ENCODE peak calls at places on chromosomes 11 and 22, in four cellular contexts. F, U, E and K are unnamed samples.

GRCh38 chr11:2926611-2927492 is 2.4 kb downstream of the PHLDA2 start:
- DNase-seq in F (no peak), U (no peak), E (no peak), K (no peak)

GRCh38 chr11:111951565-111951964 is 14.4 kb downstream of the DIXDC1 start:
- DNase-seq in F (no peak), U (no peak), E (no peak), K (no peak)

GRCh38 chr22:45163074-45163416 is 680 bp upstream of the NUP50 start:
- DNase-seq in F (no peak), U (peak; percentile 31), E (no peak), K (no peak)

GRCh38 chr11:75270896-75271415 is 30.4 kb downstream of the TPBGL start:
- DNase-seq in F (no peak), U (peak; percentile 28), E (no peak), K (peak; percentile 13)

GRCh38 chr11:128632151-128632791 is 44.9 kb upstream of the ETS1 start:
- DNase-seq in F (peak; percentile 3), U (no peak), E (no peak), K (peak; percentile 19)

GRCh38 chr22:27462190-27462589 is 339.4 kb downstream of the MN1 start:
- DNase-seq in F (peak; percentile 29), U (no peak), E (no peak), K (no peak)

GRCh38 chr11:102157219-102157618 is 47.0 kb downstream of the YAP1 start:
- DNase-seq in F (peak; percentile 81), U (no peak), E (no peak), K (no peak)

GRCh38 chr11:109668973-109669634 is 247.1 kb downstream of the C11orf87 start:
- DNase-seq in F (no peak), U (no peak), E (no peak), K (no peak)

GRCh38 chr22:41976961-41977566 is 7.8 kb downstream of the SEPTIN3 start:
- DNase-seq in F (no peak), U (no peak), E (no peak), K (no peak)

GRCh38 chr11:85132839-85133238 is 494.3 kb downstream of the DLG2 start:
- DNase-seq in F (no peak), U (no peak), E (no peak), K (no peak)

GRCh38 chr11:113725883-113726405 is 19.8 kb upstream of the TMPRSS5 start:
- DNase-seq in F (peak; percentile 16), U (peak; percentile 8), E (no peak), K (no peak)
- TF ChIP-seq FOSL1 in F (no peak), U (no peak), E (no peak), K (no peak)

GRCh38 chr11:114228401-114229061 is 67.7 kb upstream of the NNMT start:
- DNase-seq in F (no peak), U (no peak), E (no peak), K (no peak)
- H3K4me3 ChIP-seq in F (no peak overlapping the region), U (no peak overlapping the region), E (no peak overlapping the region), K (no peak overlapping the region)

GRCh38 chr11:63763506-63764200 is 4.9 kb downstream of the ZFTA start:
- DNase-seq in F (no peak), U (no peak), E (no peak), K (no peak)
- TF ChIP-seq FOSL1 in F (no peak), U (no peak), E (no peak), K (no peak)

GRCh38 chr11:97280347-97280746 is 890.5 kb downstream of the JRKL start:
- DNase-seq in F (no peak), U (no peak), E (no peak), K (no peak)
- H3K4me3 ChIP-seq in F (no peak overlapping the region), U (no peak overlapping the region), E (no peak overlapping the region), K (no peak overlapping the region)

DNA sequence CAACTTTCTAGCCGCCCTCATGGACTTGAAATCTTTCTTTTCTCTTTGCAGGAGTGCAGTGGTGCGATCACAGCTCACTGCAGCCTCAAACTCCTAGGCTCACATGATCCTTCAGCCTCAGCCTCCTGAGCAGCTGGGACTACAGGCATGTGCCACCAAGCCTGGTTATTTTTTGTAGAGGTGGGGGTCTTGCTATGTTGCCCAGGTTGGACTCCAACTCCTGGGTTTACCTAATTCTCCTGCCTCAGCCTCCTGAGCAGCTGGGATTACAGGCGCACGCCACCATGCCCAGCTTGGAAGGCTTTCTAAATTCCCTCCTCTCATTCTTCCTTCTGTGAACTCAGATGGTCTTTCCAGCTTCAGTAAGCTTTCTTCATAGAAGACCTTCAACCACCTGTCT is 4.7 kb upstream of the APOA1 start:
- DNase-seq in F (no peak), U (no peak), E (no peak), K (no peak)
- TF ChIP-seq FOSL1 in F (no peak), U (no peak), E (no peak), K (no peak)

GRCh38 chr22:47300698-47301405 is 538.4 kb downstream of the TBC1D22A start:
- DNase-seq in F (no peak), U (no peak), E (no peak), K (no peak)

GRCh38 chr22:47299211-47299878 is 536.9 kb downstream of the TBC1D22A start:
- DNase-seq in F (no peak), U (no peak), E (no peak), K (no peak)

GRCh38 chr22:47301820-47302475 is 539.5 kb downstream of the TBC1D22A start:
- DNase-seq in F (no peak), U (no peak), E (no peak), K (no peak)

GRCh38 chr22:47298017-47298820 is 535.8 kb downstream of the TBC1D22A start:
- DNase-seq in F (no peak), U (no peak), E (no peak), K (no peak)

GRCh38 chr22:47299879-47300697 is 537.6 kb downstream of the TBC1D22A start:
- DNase-seq in F (no peak), U (no peak), E (no peak), K (no peak)
- H3K4me3 ChIP-seq in F (no peak overlapping the region), U (no peak overlapping the region), E (no peak overlapping the region), K (no peak overlapping the region)

DNA sequence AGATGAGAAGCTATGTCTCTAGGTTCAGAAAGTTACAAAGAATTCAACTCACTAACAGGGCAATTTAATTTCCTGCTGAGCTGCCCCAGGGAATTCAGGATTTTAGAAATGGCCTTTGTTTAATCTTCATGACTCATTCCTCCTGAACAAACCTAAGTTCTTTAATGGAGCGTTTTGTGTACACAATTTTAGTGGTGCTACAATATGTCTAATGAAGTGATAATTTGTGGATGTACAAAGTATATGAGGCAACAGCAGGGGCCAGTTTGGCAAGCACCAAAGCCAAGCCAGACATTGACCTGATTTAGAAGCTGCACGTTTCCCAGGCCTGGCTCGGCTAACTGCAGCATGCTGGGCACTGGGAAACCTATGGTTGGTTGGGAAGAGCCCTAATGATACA is 34.4 kb upstream of the HEPHL1 start:
- DNase-seq in F (no peak), U (no peak), E (no peak), K (peak; percentile 8)
- TF ChIP-seq FOSL1 in F (no peak), U (no peak), E (no peak), K (peak; percentile 19)

DNA sequence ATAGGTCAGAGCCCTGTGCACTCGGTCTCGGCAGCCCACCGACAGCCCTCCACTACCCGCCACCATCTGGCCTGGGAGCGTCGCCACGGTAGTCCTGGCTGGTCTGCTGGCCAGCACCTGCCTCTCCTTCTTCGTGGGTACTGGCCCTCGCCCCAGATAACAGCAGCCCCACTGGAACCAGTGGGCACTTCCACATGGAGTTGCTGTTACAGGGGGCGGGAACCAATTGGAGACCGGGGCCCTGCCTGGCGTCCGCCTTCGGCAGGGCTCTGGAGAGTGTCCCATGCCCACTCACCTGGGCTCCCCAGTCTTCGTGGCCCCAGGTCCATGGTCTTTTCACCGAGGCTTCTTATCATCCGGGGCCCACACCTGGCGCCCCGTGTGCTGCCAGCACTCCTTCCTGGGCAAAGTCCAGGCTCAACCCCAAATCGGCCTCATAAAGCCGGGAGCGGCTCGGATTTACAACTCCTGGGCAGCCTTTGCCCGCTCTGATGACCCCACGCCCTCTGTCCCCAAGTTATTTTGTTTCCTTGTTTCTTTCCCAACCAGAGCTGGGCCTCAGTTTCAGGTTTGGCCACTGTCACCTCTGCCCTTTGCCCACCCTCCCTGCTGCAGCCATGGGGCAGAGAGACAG is 12.9 kb upstream of the EHD1 start:
- DNase-seq in F (no peak), U (no peak), E (no peak), K (no peak)
- H3K4me3 ChIP-seq in F (peak overlapping the region; percentile 95), U (no peak overlapping the region), E (no peak overlapping the region), K (no peak overlapping the region)

GRCh38 chr11:120185678-120186407 is 25.0 kb upstream of the OAF start:
- DNase-seq in F (no peak), U (no peak), E (no peak), K (no peak)
- TF ChIP-seq FOSL1 in F (no peak), U (no peak), E (no peak), K (no peak)